ENCODE peak calls at places on chromosome 11, in ten cellular contexts. M, H, O, X, S, P, G, L, F and J are unnamed samples.

GRCh38 chr11:40029406-40029805 is 1430.0 kb downstream of the LRRC4C start:
- DNase-seq in M (no peak), H (no peak), O (no peak), X (no peak), S (no peak), P (no peak), G (no peak), L (no peak), F (no peak), J (no peak)

GRCh38 chr11:33868646-33869461 is 23.0 kb downstream of the LMO2 start:
- DNase-seq in M (peak; percentile 85), H (no peak), O (no peak), X (no peak), S (no peak), P (no peak), G (no peak), L (no peak), F (no peak), J (no peak)

GRCh38 chr11:1548221-1549070 is 23.6 kb downstream of the DUSP8 start:
- DNase-seq in M (no peak), H (no peak), O (no peak), X (no peak), S (no peak), P (no peak), G (no peak), L (no peak), F (no peak), J (peak; percentile 32)

GRCh38 chr11:66915866-66916265 is 42.3 kb downstream of the PC start:
- DNase-seq in M (no peak), H (no peak), O (no peak), X (no peak), S (peak; percentile 62), P (no peak), G (no peak), L (no peak), F (no peak), J (no peak)

GRCh38 chr11:43920598-43921419 is 21.6 kb upstream of the C11orf96 start:
- DNase-seq in M (no peak), H (peak; percentile 19), O (peak; percentile 97), X (peak; percentile 98), S (peak; percentile 99), P (no peak), G (no peak), L (peak; percentile 89), F (no peak), J (no peak)

GRCh38 chr11:74744277-74744676 is 4.4 kb upstream of the RNF169 start:
- DNase-seq in M (no peak), H (no peak), O (no peak), X (no peak), S (no peak), P (no peak), G (no peak), L (no peak), F (no peak), J (no peak)

GRCh38 chr11:44004452-44004833 is 43.3 kb upstream of the ACCSL start:
- DNase-seq in M (no peak), H (no peak), O (no peak), X (no peak), S (no peak), P (no peak), G (no peak), L (no peak), F (no peak), J (no peak)

GRCh38 chr11:108494182-108494581 is 4.0 kb downstream of the POGLUT3 start:
- DNase-seq in M (no peak), H (no peak), O (no peak), X (no peak), S (no peak), P (no peak), G (no peak), L (no peak), F (no peak), J (no peak)

GRCh38 chr11:61888043-61888442 is 3.3 kb downstream of the FADS3 start:
- DNase-seq in M (no peak), H (no peak), O (peak; percentile 69), X (peak; percentile 77), S (peak; percentile 94), P (no peak), G (no peak), L (no peak), F (no peak), J (no peak)

GRCh38 chr11:20669833-20670684 is 673 bp downstream of the NELL1 start:
- DNase-seq in M (no peak), H (no peak), O (no peak), X (no peak), S (no peak), P (no peak), G (no peak), L (no peak), F (no peak), J (no peak)

GRCh38 chr11:61509058-61510029 is 795 bp downstream of the LRRC10B start:
- DNase-seq in M (peak; percentile 85), H (peak; percentile 92), O (peak; percentile 44), X (no peak), S (peak; percentile 59), P (peak; percentile 13), G (no peak), L (peak; percentile 33), F (peak; percentile 67), J (peak; percentile 41)

GRCh38 chr11:57359896-57360690 is 20.9 kb downstream of the PRG3 start:
- DNase-seq in M (no peak), H (no peak), O (no peak), X (no peak), S (no peak), P (no peak), G (no peak), L (no peak), F (no peak), J (no peak)